ENCODE peak calls at places on chromosome 11, in eight cellular contexts. J, T, P, V, E, U, H and I are unnamed samples.

GRCh38 chr11:87290304-87290922 is 252.7 kb downstream of the TMEM135 start:
- DNase-seq in J (no peak), T (peak), P (peak), V (peak), E (peak), U (no peak), H (no peak), I (no peak)

GRCh38 chr11:95512682-95513081 is 276.9 kb downstream of the FAM76B start:
- DNase-seq in J (no peak), T (peak), P (peak), V (no peak), E (no peak), U (no peak), H (peak), I (no peak)

GRCh38 chr11:71913716-71914115 is 14.7 kb downstream of the XNDC1N start:
- DNase-seq in J (no peak), T (peak), P (no peak), V (no peak), E (no peak), U (no peak), H (no peak), I (no peak)

GRCh38 chr11:72621008-72621610 is 53.1 kb downstream of the PDE2A start:
- DNase-seq in J (no peak), T (no peak), P (no peak), V (no peak), E (no peak), U (no peak), H (no peak), I (no peak)

GRCh38 chr11:27485930-27486773 is 13.6 kb upstream of the LGR4 start:
- DNase-seq in J (no peak), T (peak), P (peak), V (peak), E (peak), U (no peak), H (peak), I (no peak)

GRCh38 chr11:114242032-114242431 is 54.2 kb upstream of the NNMT start:
- DNase-seq in J (no peak), T (no peak), P (no peak), V (no peak), E (no peak), U (no peak), H (no peak), I (no peak)

GRCh38 chr11:35619754-35620640 is 1.7 kb downstream of the FJX1 start:
- DNase-seq in J (no peak), T (peak), P (peak), V (peak), E (peak), U (peak), H (peak), I (peak)

GRCh38 chr11:121688860-121689614 is 236.3 kb upstream of the SORL1-AS1 start:
- DNase-seq in J (no peak), T (no peak), P (no peak), V (peak), E (no peak), U (no peak), H (no peak), I (no peak)

GRCh38 chr11:10412266-10412665 is 42.8 kb upstream of the AMPD3 start:
- DNase-seq in J (no peak), T (no peak), P (no peak), V (no peak), E (no peak), U (no peak), H (no peak), I (no peak)

GRCh38 chr11:125128450-125128849 is 17.0 kb upstream of the TMEM218 start:
- DNase-seq in J (no peak), T (peak), P (peak), V (no peak), E (no peak), U (no peak), H (no peak), I (no peak)

GRCh38 chr11:69704508-69705245 is 855 bp upstream of the FGF19 start:
- DNase-seq in J (no peak), T (peak), P (no peak), V (peak), E (peak), U (peak), H (no peak), I (no peak)

GRCh38 chr11:76107946-76108345 is 98.4 kb downstream of the WNT11 start:
- DNase-seq in J (no peak), T (peak), P (no peak), V (no peak), E (peak), U (no peak), H (no peak), I (no peak)

GRCh38 chr11:95977534-95978174 is 53.7 kb upstream of the MTMR2 start:
- DNase-seq in J (no peak), T (peak), P (peak), V (no peak), E (no peak), U (no peak), H (no peak), I (no peak)

GRCh38 chr11:78127408-78127807 is 12.0 kb downstream of the ALG8 start:
- DNase-seq in J (no peak), T (no peak), P (no peak), V (no peak), E (no peak), U (no peak), H (no peak), I (no peak)

GRCh38 chr11:121437686-121438078 is 14.4 kb upstream of the SORL1 start:
- DNase-seq in J (no peak), T (no peak), P (no peak), V (no peak), E (no peak), U (no peak), H (no peak), I (no peak)

GRCh38 chr11:93089474-93090102 is 108.2 kb downstream of the SLC36A4 start:
- DNase-seq in J (no peak), T (peak), P (peak), V (peak), E (no peak), U (peak), H (peak), I (no peak)
- TF ChIP-seq CTCF in J (no peak), T (peak), P (no peak), V (peak), E (peak), U (no peak), H (peak), I (peak)

DNA sequence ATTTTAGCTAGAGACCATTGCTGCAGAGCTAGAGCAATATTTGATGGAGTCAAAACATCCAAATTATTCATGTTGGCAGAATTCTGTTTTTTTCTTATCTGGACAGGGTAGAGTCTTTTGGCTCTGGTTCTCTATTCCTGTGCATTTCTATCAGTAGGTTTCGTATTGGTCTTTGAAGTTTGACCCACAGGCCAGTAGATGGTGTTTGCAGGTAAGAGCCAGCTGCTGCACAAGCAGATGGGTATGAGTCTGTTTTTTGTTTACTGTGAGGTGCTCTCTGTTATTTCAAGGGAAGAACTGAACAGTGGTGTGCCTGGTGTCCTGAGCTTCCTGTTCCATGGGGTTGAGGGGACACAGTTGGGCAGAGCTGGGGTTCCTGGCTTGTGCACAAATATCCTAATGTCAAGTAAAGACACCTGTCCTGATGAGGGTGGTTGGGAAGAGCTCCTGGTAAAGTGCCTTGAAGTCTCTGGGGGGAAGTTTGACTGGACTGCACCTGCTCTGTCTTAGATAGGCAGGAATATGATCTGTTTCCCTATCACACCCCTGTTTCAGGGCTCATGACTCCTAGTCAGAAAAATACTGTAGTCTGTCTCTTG is 34.0 kb upstream of the SLC22A25 start:
- DNase-seq in J (no peak), T (no peak), P (peak), V (no peak), E (no peak), U (no peak), H (no peak), I (no peak)
- TF ChIP-seq CTCF in J (no peak), T (no peak), P (peak), V (no peak), E (no peak), U (no peak), H (no peak), I (no peak)

GRCh38 chr11:47406896-47407745 is 1.3 kb upstream of the SLC39A13 start:
- DNase-seq in J (no peak), T (peak), P (no peak), V (peak), E (no peak), U (peak), H (peak), I (no peak)
- TF ChIP-seq CTCF in J (no peak), T (no peak), P (no peak), V (no peak), E (no peak), U (no peak), H (no peak), I (no peak)

GRCh38 chr11:67315325-67315909 is 12.1 kb downstream of the SSH3 start:
- DNase-seq in J (no peak), T (no peak), P (no peak), V (no peak), E (no peak), U (no peak), H (no peak), I (no peak)

GRCh38 chr11:67314218-67314617 is 10.9 kb downstream of the SSH3 start:
- DNase-seq in J (no peak), T (no peak), P (no peak), V (no peak), E (no peak), U (no peak), H (no peak), I (no peak)

GRCh38 chr11:67311556-67312082 is 8.3 kb downstream of the SSH3 start:
- DNase-seq in J (no peak), T (no peak), P (no peak), V (no peak), E (no peak), U (no peak), H (no peak), I (no peak)

GRCh38 chr11:67312187-67313021 is 9.1 kb downstream of the SSH3 start:
- DNase-seq in J (no peak), T (no peak), P (peak), V (no peak), E (peak), U (no peak), H (peak), I (no peak)

GRCh38 chr11:67313125-67313890 is 10.0 kb downstream of the SSH3 start:
- DNase-seq in J (no peak), T (no peak), P (no peak), V (no peak), E (no peak), U (no peak), H (no peak), I (no peak)
- TF ChIP-seq CTCF in J (no peak), T (no peak), P (no peak), V (no peak), E (no peak), U (no peak), H (no peak), I (no peak)